ENCODE peak calls at places on chromosomes 2 and 18, in four cellular contexts. R is activated CD4-positive, alpha-beta T cell treated with anti-CD3 and anti-CD28 coated beads for 48 hours; O is mesothelial cell of epicardium; U is stimulated activated CD4-positive, alpha-beta T cell treated with anti-CD3 and anti-CD28 coated beads, Interleukin-2, amount 100 ng/mL, for 48 hours. I is an unnamed sample.

GRCh38 chr18:77590928-77591327 is 341.3 kb downstream of the GALR1 start:
- DNase-seq in R (no peak), O (no peak), U (no peak), I (no peak)

GRCh38 chr2:241482556-241482955 is 25.8 kb downstream of the STK25 start:
- DNase-seq in R (no peak), O (no peak), U (no peak), I (no peak)

GRCh38 chr2:37457401-37457901 is 113.0 kb downstream of the QPCT start:
- DNase-seq in R (no peak), O (no peak), U (no peak), I (no peak)

GRCh38 chr18:3525870-3526420 is 76.0 kb downstream of the TGIF1 start:
- DNase-seq in R (peak; percentile 59), O (no peak), U (peak; percentile 25), I (no peak)

GRCh38 chr2:67650292-67651133 is 253.4 kb downstream of the ETAA1 start:
- DNase-seq in R (peak; percentile 8), O (peak; percentile 82), U (no peak), I (peak; percentile 56)

GRCh38 chr2:234804704-234805103 is 147.1 kb upstream of the SH3BP4 start:
- DNase-seq in R (no peak), O (no peak), U (no peak), I (no peak)

GRCh38 chr2:232632904-232633412 is 446 bp upstream of the EFHD1 start:
- DNase-seq in R (no peak), O (no peak), U (no peak), I (no peak)

GRCh38 chr2:120483355-120483754 is 137.4 kb downstream of the INHBB start:
- DNase-seq in R (no peak), O (no peak), U (no peak), I (no peak)

GRCh38 chr18:32072321-32072720 is 19.4 kb upstream of the RNF138 start:
- DNase-seq in R (no peak), O (no peak), U (no peak), I (peak; percentile 10)

GRCh38 chr2:193963472-193964119 is 1693.4 kb upstream of the SLC39A10 start:
- DNase-seq in R (no peak), O (no peak), U (no peak), I (peak; percentile 1)

GRCh38 chr2:175180701-175181103 is 808 bp downstream of the ATP5MC3 start:
- DNase-seq in R (peak; percentile 73), O (no peak), U (peak; percentile 43), I (peak; percentile 80)

GRCh38 chr2:20207051-20207450 is 17.9 kb downstream of the SDC1 start:
- DNase-seq in R (no peak), O (no peak), U (no peak), I (no peak)

GRCh38 chr18:63099848-63100625 is 219.5 kb downstream of the BCL2 start:
- DNase-seq in R (no peak), O (no peak), U (no peak), I (peak; percentile 42)

GRCh38 chr2:85893428-85894258 is 4.9 kb upstream of the ST3GAL5 start:
- DNase-seq in R (no peak), O (no peak), U (no peak), I (no peak)

GRCh38 chr2:100408104-100408503 is 9.4 kb downstream of the CHST10 start:
- DNase-seq in R (no peak), O (no peak), U (no peak), I (no peak)

GRCh38 chr2:176002684-176003225 is 688 bp upstream of the LNPK start:
- DNase-seq in R (peak; percentile 13), O (no peak), U (peak; percentile 2), I (peak; percentile 86)

GRCh38 chr2:54724150-54724559 is 693 bp downstream of the EML6 start:
- DNase-seq in R (no peak), O (no peak), U (no peak), I (no peak)

I was measured in erythroblast.